ENCODE peak calls at places on chromosomes 2 and 18, in seven cellular contexts. H is AG04449, G is neural crest cell, I is esophagus squamous epithelium, A is GM10248, R is IMR-90, Z is PC-9. K is an unnamed sample.

GRCh38 chr2:170369894-170370293 is 191.9 kb downstream of the MYO3B start:
- DNase-seq in H (no peak), G (no peak), I (no peak), A (no peak), R (peak), Z (no peak), K (no peak)

GRCh38 chr2:180983468-180984388 is 3.3 kb downstream of the UBE2E3 start:
- DNase-seq in H (no peak), G (no peak), I (no peak), A (peak), R (peak), Z (peak), K (peak)

GRCh38 chr2:22497789-22498188 is 887.2 kb upstream of the KLHL29 start:
- DNase-seq in H (no peak), G (no peak), I (no peak), A (no peak), R (no peak), Z (no peak), K (no peak)

GRCh38 chr2:54063967-54064535 is 51.4 kb upstream of the ACYP2 start:
- DNase-seq in H (no peak), G (no peak), I (no peak), A (no peak), R (no peak), Z (no peak), K (no peak)

GRCh38 chr2:127661949-127662510 is 13.3 kb downstream of the LIMS2 start:
- DNase-seq in H (no peak), G (no peak), I (no peak), A (no peak), R (no peak), Z (no peak), K (no peak)

GRCh38 chr18:3402962-3403585 is 46.9 kb upstream of the TGIF1 start:
- DNase-seq in H (no peak), G (no peak), I (no peak), A (no peak), R (peak), Z (no peak), K (no peak)

GRCh38 chr2:13005761-13006336 is 289.1 kb downstream of the TRIB2 start:
- DNase-seq in H (no peak), G (no peak), I (no peak), A (no peak), R (peak), Z (no peak), K (no peak)

GRCh38 chr2:203328735-203329549 is 748 bp downstream of the ABI2 start:
- DNase-seq in H (no peak), G (peak), I (no peak), A (peak), R (peak), Z (peak), K (no peak)

GRCh38 chr18:51345848-51346391 is 148.4 kb upstream of the MEX3C start:
- DNase-seq in H (no peak), G (no peak), I (no peak), A (no peak), R (no peak), Z (no peak), K (no peak)

GRCh38 chr2:23745726-23746105 is 181.2 kb downstream of the ATAD2B start:
- DNase-seq in H (no peak), G (no peak), I (no peak), A (peak), R (peak), Z (no peak), K (peak)

GRCh38 chr2:160221391-160222276 is 21.6 kb upstream of the ITGB6 start:
- DNase-seq in H (no peak), G (no peak), I (no peak), A (no peak), R (peak), Z (peak), K (no peak)

GRCh38 chr2:20633794-20634259 is 17.1 kb downstream of the HS1BP3 start:
- DNase-seq in H (no peak), G (no peak), I (no peak), A (peak), R (no peak), Z (peak), K (peak)

GRCh38 chr2:17959833-17960232 is 81.4 kb downstream of the KCNS3 start:
- DNase-seq in H (no peak), G (no peak), I (no peak), A (no peak), R (no peak), Z (no peak), K (no peak)

GRCh38 chr2:43426305-43427031 is 169.4 kb downstream of the THADA start:
- DNase-seq in H (peak), G (no peak), I (no peak), A (peak), R (peak), Z (peak), K (peak)

GRCh38 chr2:32061973-32062861 is 1.1 kb upstream of the SPAST start:
- DNase-seq in H (no peak), G (no peak), I (no peak), A (peak), R (peak), Z (peak), K (peak)

GRCh38 chr2:43082878-43083261 is 143.5 kb downstream of the ZFP36L2 start:
- DNase-seq in H (no peak), G (no peak), I (no peak), A (no peak), R (no peak), Z (no peak), K (no peak)

GRCh38 chr2:207502799-207503198 is 27.0 kb upstream of the CREB1 start:
- DNase-seq in H (no peak), G (no peak), I (no peak), A (peak), R (no peak), Z (no peak), K (no peak)

GRCh38 chr2:10239561-10239967 is 63.1 kb upstream of the HPCAL1 start:
- DNase-seq in H (no peak), G (no peak), I (no peak), A (no peak), R (no peak), Z (no peak), K (no peak)
- TF ChIP-seq CTCF in H (no peak), G (no peak), I (no peak), A (no peak), R (peak), Z (no peak), K (no peak)

DNA sequence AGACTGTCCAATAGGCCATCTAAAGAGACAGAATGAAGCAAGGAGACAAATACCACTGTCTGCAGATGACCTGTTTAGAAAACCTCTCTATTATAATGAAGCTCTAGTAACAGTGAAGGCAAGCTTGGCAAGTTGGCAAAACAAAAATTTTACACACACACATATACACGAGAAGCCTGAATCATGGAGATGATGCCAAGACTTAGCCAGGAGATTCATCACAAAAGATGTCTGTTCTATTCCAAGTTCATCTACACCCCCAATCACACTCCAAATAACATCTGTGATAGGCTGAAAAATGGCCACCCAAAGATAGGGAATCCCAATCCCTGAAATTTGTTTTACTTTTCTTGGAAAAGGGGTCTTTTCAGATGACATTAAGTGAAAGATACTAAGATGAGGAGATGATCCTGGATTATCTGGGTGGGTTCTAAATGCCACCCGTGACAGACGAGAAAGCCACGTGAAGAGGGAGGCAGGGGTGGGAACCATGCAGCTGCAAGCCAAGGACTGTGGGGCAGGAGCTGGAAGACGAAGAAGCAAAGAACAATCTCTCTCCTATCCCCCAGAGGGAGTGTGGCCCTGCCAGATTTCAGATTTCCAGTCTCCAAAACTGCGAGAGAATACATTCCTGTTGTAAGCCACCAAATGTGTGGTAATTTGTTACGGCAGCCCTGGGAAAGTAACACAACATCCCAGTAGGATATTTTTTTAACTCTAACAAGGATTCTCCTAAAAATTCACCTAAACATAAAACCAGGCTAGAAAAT is 20.0 kb downstream of the HDLBP start:
- DNase-seq in H (no peak), G (no peak), I (no peak), A (no peak), R (no peak), Z (no peak), K (no peak)
- TF ChIP-seq CTCF in H (no peak), G (no peak), I (no peak), A (no peak), R (no peak), Z (no peak), K (no peak)

GRCh38 chr2:133062946-133063345 is 392.9 kb upstream of the LYPD1 start:
- DNase-seq in H (no peak), G (no peak), I (no peak), A (no peak), R (peak), Z (no peak), K (no peak)

GRCh38 chr2:133062174-133062573 is 392.2 kb upstream of the LYPD1 start:
- DNase-seq in H (no peak), G (no peak), I (no peak), A (no peak), R (peak), Z (no peak), K (no peak)

DNA sequence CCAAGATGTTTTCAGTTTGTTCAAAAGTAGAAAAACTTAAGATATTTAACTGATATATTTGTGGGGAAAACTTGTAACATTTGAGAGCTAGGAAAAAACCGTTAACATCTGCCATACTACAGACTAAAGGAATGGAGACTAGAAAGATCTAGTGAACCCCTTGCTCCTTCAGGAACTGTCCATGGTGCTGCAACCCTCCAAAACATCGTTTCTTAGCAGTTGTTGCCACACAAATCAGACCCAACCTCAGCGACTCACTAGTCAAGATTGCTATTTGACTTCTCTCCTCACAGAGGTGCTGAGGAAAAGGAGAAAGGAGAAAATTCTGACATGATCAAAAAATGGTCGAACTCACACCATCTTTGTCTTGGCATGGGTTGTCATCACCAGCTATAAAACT is 393.8 kb upstream of the LYPD1 start:
- DNase-seq in H (no peak), G (peak), I (no peak), A (no peak), R (peak), Z (no peak), K (no peak)
- TF ChIP-seq CTCF in H (no peak), G (no peak), I (no peak), A (no peak), R (no peak), Z (no peak), K (no peak)

GRCh38 chr2:10817413-10817812 is 4.8 kb upstream of the PDIA6 start:
- DNase-seq in H (no peak), G (no peak), I (no peak), A (no peak), R (no peak), Z (peak), K (no peak)
- TF ChIP-seq CTCF in H (peak), G (peak), I (peak), A (peak), R (peak), Z (peak), K (no peak)